ENCODE peak calls at places on chromosomes 1 and 21, in seven cellular contexts. C, J, E, U, V, O and Y are unnamed samples.

GRCh38 chr1:55211456-55211855 is 3.7 kb downstream of the USP24 start:
- DNase-seq in C (no peak), J (no peak), E (no peak), U (no peak), V (no peak), O (no peak), Y (no peak)

GRCh38 chr1:88079036-88079435 is 605.0 kb upstream of the PKN2 start:
- DNase-seq in C (peak), J (no peak), E (peak), U (peak), V (no peak), O (no peak), Y (peak)

GRCh38 chr1:12773438-12773837 is at the start of gene PRAMEF12:
- DNase-seq in C (no peak), J (no peak), E (no peak), U (no peak), V (no peak), O (no peak), Y (no peak)

GRCh38 chr1:89041055-89041707 is 18.5 kb upstream of the GBP3 start:
- DNase-seq in C (peak), J (peak), E (no peak), U (peak), V (no peak), O (peak), Y (no peak)

GRCh38 chr21:33658919-33659318 is 16.6 kb downstream of the ITSN1 start:
- DNase-seq in C (no peak), J (no peak), E (no peak), U (no peak), V (no peak), O (no peak), Y (no peak)

GRCh38 chr1:236063919-236064673 is 794 bp downstream of the NID1 start:
- DNase-seq in C (peak), J (no peak), E (peak), U (peak), V (no peak), O (peak), Y (no peak)

GRCh38 chr21:36188081-36188681 is 31.6 kb downstream of the DOP1B start:
- DNase-seq in C (no peak), J (no peak), E (no peak), U (peak), V (peak), O (no peak), Y (no peak)

GRCh38 chr1:27605796-27606707 is 2.1 kb upstream of the AHDC1 start:
- DNase-seq in C (peak), J (no peak), E (peak), U (peak), V (peak), O (peak), Y (peak)

GRCh38 chr1:71621785-71622184 is 541.0 kb upstream of the ZRANB2 start:
- DNase-seq in C (peak), J (no peak), E (no peak), U (peak), V (no peak), O (peak), Y (no peak)

GRCh38 chr1:36253463-36253862 is 29.2 kb downstream of the THRAP3 start:
- DNase-seq in C (peak), J (no peak), E (no peak), U (no peak), V (no peak), O (no peak), Y (peak)

GRCh38 chr1:101051688-101052638 is 26.4 kb upstream of the DPH5 start:
- DNase-seq in C (no peak), J (no peak), E (no peak), U (no peak), V (no peak), O (no peak), Y (no peak)

GRCh38 chr1:52268372-52268771 is 97.6 kb downstream of the CC2D1B start:
- DNase-seq in C (peak), J (no peak), E (peak), U (no peak), V (no peak), O (peak), Y (peak)

GRCh38 chr1:45979074-45979777 is 153.2 kb downstream of the PIK3R3 start:
- DNase-seq in C (peak), J (no peak), E (no peak), U (peak), V (no peak), O (peak), Y (no peak)

GRCh38 chr1:197144570-197145325 is 1.7 kb downstream of the ASPM start:
- DNase-seq in C (peak), J (no peak), E (no peak), U (peak), V (no peak), O (peak), Y (peak)

GRCh38 chr1:247347395-247348222 is 15.9 kb upstream of the ZNF496 start:
- DNase-seq in C (no peak), J (no peak), E (peak), U (no peak), V (no peak), O (no peak), Y (no peak)

GRCh38 chr1:207565546-207566468 is 69.8 kb downstream of the CR1 start:
- DNase-seq in C (no peak), J (no peak), E (peak), U (peak), V (peak), O (peak), Y (peak)

GRCh38 chr1:165592945-165593823 is 37.9 kb upstream of the MGST3 start:
- DNase-seq in C (peak), J (peak), E (peak), U (peak), V (peak), O (peak), Y (peak)

GRCh38 chr1:110338200-110339039 is 757 bp upstream of the RBM15 start:
- DNase-seq in C (peak), J (peak), E (peak), U (peak), V (peak), O (peak), Y (peak)

GRCh38 chr1:151495316-151495715 is 15.9 kb upstream of the CGN start:
- DNase-seq in C (no peak), J (no peak), E (no peak), U (no peak), V (no peak), O (no peak), Y (no peak)

GRCh38 chr1:201426395-201427310 is 5.1 kb upstream of the TNNI1 start:
- DNase-seq in C (peak), J (no peak), E (no peak), U (no peak), V (no peak), O (no peak), Y (no peak)

GRCh38 chr1:220317161-220317560 is 44.9 kb upstream of the RAB3GAP2 start:
- DNase-seq in C (no peak), J (no peak), E (no peak), U (no peak), V (no peak), O (no peak), Y (no peak)

GRCh38 chr1:98278055-98278454 is 357.2 kb upstream of the DPYD start:
- DNase-seq in C (no peak), J (no peak), E (peak), U (peak), V (no peak), O (no peak), Y (no peak)

GRCh38 chr1:109075531-109076490 is at the start of gene TAF13:
- DNase-seq in C (peak), J (peak), E (peak), U (peak), V (peak), O (peak), Y (peak)

DNA sequence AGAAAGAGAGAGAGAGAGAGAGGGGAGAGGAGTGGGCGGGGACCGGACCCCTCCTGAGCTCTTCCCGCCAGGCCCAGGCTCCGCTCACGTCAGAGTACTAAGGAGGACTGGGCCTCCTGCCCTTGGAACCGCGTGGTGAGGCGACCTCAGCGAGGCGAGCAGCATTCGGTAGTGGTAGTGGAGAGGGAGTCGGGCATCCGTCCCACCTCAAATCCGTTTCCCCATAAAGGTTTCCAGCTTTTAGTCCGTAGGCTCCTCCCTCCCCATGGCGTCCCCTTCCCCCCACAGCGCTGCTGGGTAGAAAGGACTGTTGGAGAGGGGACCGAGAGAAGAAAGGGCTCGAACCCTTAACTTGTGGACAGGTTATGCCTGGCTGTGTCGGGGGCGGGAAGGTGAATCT is 124.4 kb upstream of the BARHL2 start:
- DNase-seq in C (no peak), J (no peak), E (peak), U (no peak), V (no peak), O (no peak), Y (no peak)
- TF ChIP-seq EZH2 in C (no peak), J (no peak), E (no peak), U (no peak), V (no peak), O (no peak), Y (no peak)

GRCh38 chr1:115190766-115191165 is 101.5 kb upstream of the TSPAN2 start:
- DNase-seq in C (peak), J (no peak), E (no peak), U (no peak), V (no peak), O (no peak), Y (no peak)
- TF ChIP-seq CTCF in C (no peak), J (no peak), E (no peak), U (no peak), V (no peak), O (no peak), Y (no peak)

GRCh38 chr1:94236630-94237290 is 624 bp downstream of the ARHGAP29 start:
- DNase-seq in C (peak), J (no peak), E (peak), U (peak), V (no peak), O (peak), Y (peak)

GRCh38 chr1:94235189-94236020 is 2.0 kb downstream of the ARHGAP29 start:
- DNase-seq in C (no peak), J (no peak), E (no peak), U (peak), V (no peak), O (no peak), Y (peak)

GRCh38 chr1:94237291-94238226 is at the start of gene ARHGAP29:
- DNase-seq in C (peak), J (no peak), E (peak), U (peak), V (peak), O (peak), Y (peak)

GRCh38 chr1:94236021-94236491 is 1.3 kb downstream of the ARHGAP29 start:
- DNase-seq in C (peak), J (no peak), E (peak), U (peak), V (no peak), O (no peak), Y (no peak)

DNA sequence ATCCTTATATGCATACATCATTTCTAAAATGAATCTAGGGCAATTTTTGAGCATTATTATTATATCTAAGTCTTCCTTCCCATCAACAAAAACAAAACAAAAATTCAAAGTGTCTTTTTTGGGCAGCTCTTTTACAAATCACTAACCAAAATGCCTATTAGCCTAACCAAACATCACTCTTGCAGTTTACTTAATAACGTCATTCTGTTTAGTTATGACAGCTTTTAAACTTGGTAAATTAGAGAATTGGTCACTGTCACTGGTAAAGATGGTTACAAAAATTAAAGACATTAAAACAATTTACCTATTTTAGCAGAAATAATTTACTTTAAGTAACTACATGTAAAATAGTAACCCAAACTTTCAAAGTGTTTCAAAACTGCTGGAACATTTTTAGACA is 2.8 kb downstream of the ARHGAP29 start:
- DNase-seq in C (no peak), J (no peak), E (no peak), U (no peak), V (no peak), O (no peak), Y (no peak)
- H3K27ac ChIP-seq in C (no peak), J (no peak), E (no peak), U (peak), V (peak), O (peak), Y (no peak)

GRCh38 chr21:45350206-45350854 is 54.6 kb upstream of the COL18A1 start:
- DNase-seq in C (no peak), J (no peak), E (no peak), U (no peak), V (no peak), O (no peak), Y (no peak)

GRCh38 chr21:45347048-45347711 is 57.8 kb upstream of the COL18A1 start:
- DNase-seq in C (no peak), J (no peak), E (no peak), U (peak), V (no peak), O (no peak), Y (no peak)

GRCh38 chr21:45351061-45351460 is 53.9 kb upstream of the COL18A1 start:
- DNase-seq in C (no peak), J (no peak), E (no peak), U (no peak), V (no peak), O (no peak), Y (no peak)

GRCh38 chr21:45347712-45348477 is 57.1 kb upstream of the COL18A1 start:
- DNase-seq in C (no peak), J (no peak), E (no peak), U (no peak), V (no peak), O (no peak), Y (no peak)

DNA sequence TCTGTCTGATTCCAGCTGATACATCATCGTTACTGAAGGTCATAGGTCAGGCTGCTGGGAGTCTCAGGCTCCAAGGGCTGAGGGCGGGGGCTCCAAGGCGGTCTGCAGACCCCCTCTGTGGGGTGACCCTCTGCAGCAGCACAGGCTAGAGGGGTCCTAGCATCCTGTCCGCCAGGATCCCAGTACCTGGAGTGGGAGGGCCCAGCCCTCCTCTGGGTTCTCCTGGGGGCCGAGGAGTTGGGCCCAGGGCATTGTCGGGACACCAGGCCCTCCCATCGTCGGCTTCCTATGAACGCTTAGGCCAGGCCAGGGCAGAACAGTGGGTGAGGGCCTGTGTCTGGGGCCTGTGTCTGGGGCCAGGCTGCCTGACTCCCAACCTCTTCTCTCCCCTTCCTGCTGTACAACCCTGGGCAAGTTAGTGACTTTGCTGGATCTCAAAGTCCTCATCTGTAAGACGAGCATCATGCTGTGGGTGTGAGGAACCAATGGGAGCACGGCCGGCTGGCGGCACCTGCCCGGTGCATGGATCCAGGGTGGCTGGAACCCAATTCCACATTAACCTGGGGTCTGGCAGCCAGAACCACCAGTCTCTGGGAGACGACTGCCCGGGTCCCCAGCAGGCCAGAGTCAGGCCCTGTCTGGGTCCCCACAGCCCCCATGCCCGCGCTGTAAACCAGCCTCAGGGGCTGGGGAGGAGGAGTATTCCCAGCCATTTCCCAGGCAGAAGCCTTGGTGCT is 56.2 kb upstream of the COL18A1 start:
- DNase-seq in C (no peak), J (no peak), E (peak), U (no peak), V (no peak), O (no peak), Y (no peak)
- TF ChIP-seq EZH2 in C (no peak), J (no peak), E (no peak), U (no peak), V (no peak), O (no peak), Y (no peak)

GRCh38 chr1:42679364-42679983 is 2.7 kb upstream of the YBX1 start:
- DNase-seq in C (peak), J (no peak), E (no peak), U (no peak), V (no peak), O (peak), Y (no peak)
- TF ChIP-seq CTCF in C (no peak), J (no peak), E (no peak), U (no peak), V (no peak), O (no peak), Y (no peak)